ENCODE peak calls at places on chromosomes 7 and 10, in ten cellular contexts. B is uterus, K is psoas muscle, G is left lung, T is GM23248, U is prostate gland, L is tibial artery, W is fibroblast of the aortic adventitia, H is AG04450, N is sigmoid colon. D is an unnamed sample.

GRCh38 chr7:70681111-70681846 is 450.7 kb upstream of the GALNT17 start:
- DNase-seq in B (no peak), K (no peak), G (no peak), T (no peak), U (no peak), L (no peak), W (no peak), H (no peak), N (no peak), D (no peak)

GRCh38 chr10:27605337-27605736 is 101.2 kb downstream of the RAB18 start:
- DNase-seq in B (no peak), K (no peak), G (no peak), T (no peak), U (no peak), L (no peak), W (no peak), H (no peak), N (no peak), D (no peak)

GRCh38 chr10:75284097-75284485 is 48.3 kb upstream of the COMTD1 start:
- DNase-seq in B (no peak), K (no peak), G (no peak), T (no peak), U (no peak), L (no peak), W (no peak), H (no peak), N (no peak), D (no peak)

GRCh38 chr7:117854186-117854585 is 19.1 kb downstream of the CTTNBP2 start:
- DNase-seq in B (no peak), K (no peak), G (no peak), T (no peak), U (no peak), L (no peak), W (no peak), H (no peak), N (no peak), D (no peak)

GRCh38 chr7:138515001-138515528 is 55.0 kb downstream of the TRIM24 start:
- DNase-seq in B (no peak), K (no peak), G (no peak), T (no peak), U (no peak), L (no peak), W (no peak), H (no peak), N (no peak), D (no peak)

GRCh38 chr10:124725791-124726190 is 18.4 kb downstream of the FAM53B start:
- DNase-seq in B (peak), K (no peak), G (peak), T (no peak), U (no peak), L (peak), W (no peak), H (no peak), N (peak), D (no peak)

GRCh38 chr7:38932509-38933168 is 23.6 kb upstream of the VPS41 start:
- DNase-seq in B (peak), K (peak), G (peak), T (peak), U (peak), L (peak), W (peak), H (peak), N (no peak), D (no peak)

GRCh38 chr7:118214051-118214832 is 10.3 kb upstream of the ANKRD7 start:
- DNase-seq in B (peak), K (peak), G (peak), T (peak), U (peak), L (peak), W (peak), H (peak), N (peak), D (peak)

GRCh38 chr10:89307213-89307612 is 5.4 kb downstream of the IFIT2 start:
- DNase-seq in B (no peak), K (no peak), G (no peak), T (no peak), U (no peak), L (no peak), W (peak), H (no peak), N (no peak), D (no peak)

GRCh38 chr7:38054199-38054598 is 123.8 kb upstream of the STARD3NL start:
- DNase-seq in B (no peak), K (no peak), G (no peak), T (no peak), U (no peak), L (no peak), W (peak), H (no peak), N (no peak), D (no peak)

GRCh38 chr10:79938728-79939380 is 10.1 kb downstream of the SFTPD start:
- DNase-seq in B (no peak), K (no peak), G (peak), T (no peak), U (no peak), L (peak), W (no peak), H (no peak), N (peak), D (no peak)
- H3K4me3 ChIP-seq in B (no peak), K (no peak), G (no peak), T (no peak), U (no peak), L (no peak), W (no peak), H (no peak), N (no peak), D (no peak)

DNA sequence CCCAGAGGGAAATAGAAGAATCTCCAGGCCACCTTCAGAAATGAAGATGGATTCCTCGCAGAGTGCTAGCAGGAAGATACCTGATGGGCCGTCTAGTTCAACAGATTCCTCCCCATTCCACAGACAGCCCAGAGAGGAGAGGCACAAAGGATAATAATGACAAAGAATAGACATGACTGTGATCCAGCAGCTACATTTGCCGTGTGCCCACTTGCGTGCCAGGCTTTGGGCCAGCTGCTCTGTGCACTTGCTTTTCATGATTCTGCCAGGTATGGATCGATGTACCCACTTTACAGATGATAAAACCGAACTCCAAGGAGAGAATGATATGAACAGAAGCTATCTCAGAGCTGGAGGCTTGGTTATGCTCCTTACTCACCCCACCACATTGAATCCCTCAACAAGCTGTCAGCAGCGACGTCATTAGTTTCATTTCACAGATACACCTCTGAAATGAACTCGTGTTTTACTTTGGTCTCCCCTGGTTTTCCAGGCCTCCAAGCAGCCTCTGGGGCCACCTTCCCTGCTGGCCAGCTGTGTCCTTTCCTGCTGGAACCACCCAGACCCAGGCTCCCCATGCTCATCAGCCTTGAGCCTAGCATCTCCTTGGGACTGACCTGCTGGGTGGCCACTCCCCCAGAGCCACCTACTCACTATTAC is 11.9 kb upstream of the WDFY4 start:
- DNase-seq in B (no peak), K (no peak), G (no peak), T (no peak), U (no peak), L (no peak), W (no peak), H (no peak), N (no peak), D (no peak)
- H3K4me3 ChIP-seq in B (no peak), K (no peak), G (no peak), T (no peak), U (no peak), L (no peak), W (no peak), H (no peak), N (no peak), D (no peak)

DNA sequence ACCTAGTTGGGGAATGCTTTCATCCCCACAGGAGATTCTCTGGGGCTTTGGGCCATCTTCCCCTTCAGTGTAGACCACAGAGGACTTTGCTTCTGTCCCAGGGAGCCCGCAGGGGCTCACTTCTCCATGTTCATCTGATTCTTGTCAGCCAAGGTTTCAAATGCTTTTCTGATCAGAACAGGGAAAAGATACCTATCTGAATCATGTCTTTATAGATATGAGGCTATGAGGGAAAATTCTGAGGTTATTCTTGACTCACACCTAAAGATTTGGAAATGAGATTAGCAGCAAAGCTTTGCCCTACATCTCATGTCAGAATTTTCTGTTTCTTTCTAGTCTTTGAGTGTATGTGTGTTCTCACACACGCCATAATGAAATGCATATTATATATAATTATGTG is 53.3 kb downstream of the FIGNL1 start:
- DNase-seq in B (no peak), K (no peak), G (no peak), T (no peak), U (no peak), L (no peak), W (no peak), H (no peak), N (no peak), D (no peak)
- H3K4me3 ChIP-seq in B (no peak), K (no peak), G (no peak), T (no peak), U (no peak), L (no peak), W (no peak), H (no peak), N (no peak), D (peak)

DNA sequence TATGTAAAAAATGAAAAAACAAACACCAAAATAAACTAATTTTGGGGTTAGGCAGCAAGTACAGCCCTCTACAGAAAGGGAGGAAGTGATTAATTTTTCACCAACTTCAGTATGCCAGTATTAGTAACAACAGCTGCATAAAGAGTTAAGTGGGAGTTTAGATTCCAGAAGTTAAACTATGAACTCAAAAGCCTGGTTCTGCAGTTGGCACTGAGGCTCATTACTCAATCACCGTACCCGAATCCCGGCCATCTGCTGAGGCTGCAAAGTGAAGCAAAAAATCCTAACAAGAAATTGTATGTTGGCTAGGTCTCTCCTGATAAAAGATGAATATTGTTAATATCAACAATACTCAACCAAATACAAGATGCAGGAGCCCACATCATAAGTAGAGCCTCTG is 4.0 kb downstream of the NUDT5 start:
- DNase-seq in B (no peak), K (no peak), G (no peak), T (peak), U (no peak), L (no peak), W (no peak), H (no peak), N (no peak), D (no peak)
- H3K4me3 ChIP-seq in B (no peak), K (no peak), G (no peak), T (no peak), U (no peak), L (no peak), W (no peak), H (no peak), N (no peak), D (no peak)

GRCh38 chr7:155490697-155491628 is 33.0 kb downstream of the EN2 start:
- DNase-seq in B (peak), K (peak), G (peak), T (peak), U (no peak), L (no peak), W (peak), H (no peak), N (no peak), D (no peak)

GRCh38 chr7:155489158-155489840 is 31.4 kb downstream of the EN2 start:
- DNase-seq in B (no peak), K (no peak), G (peak), T (no peak), U (no peak), L (no peak), W (no peak), H (no peak), N (no peak), D (no peak)

GRCh38 chr7:155491812-155492211 is 33.9 kb downstream of the EN2 start:
- DNase-seq in B (no peak), K (no peak), G (no peak), T (no peak), U (no peak), L (no peak), W (no peak), H (no peak), N (no peak), D (no peak)

GRCh38 chr7:155488483-155489127 is 30.7 kb downstream of the EN2 start:
- DNase-seq in B (no peak), K (no peak), G (peak), T (no peak), U (no peak), L (no peak), W (no peak), H (no peak), N (no peak), D (no peak)

GRCh38 chr7:155489862-155490696 is 32.1 kb downstream of the EN2 start:
- DNase-seq in B (no peak), K (no peak), G (peak), T (peak), U (no peak), L (no peak), W (peak), H (no peak), N (no peak), D (no peak)
- H3K4me3 ChIP-seq in B (peak), K (peak), G (peak), T (peak), U (peak), L (peak), W (peak), H (no peak), N (peak), D (peak)

DNA sequence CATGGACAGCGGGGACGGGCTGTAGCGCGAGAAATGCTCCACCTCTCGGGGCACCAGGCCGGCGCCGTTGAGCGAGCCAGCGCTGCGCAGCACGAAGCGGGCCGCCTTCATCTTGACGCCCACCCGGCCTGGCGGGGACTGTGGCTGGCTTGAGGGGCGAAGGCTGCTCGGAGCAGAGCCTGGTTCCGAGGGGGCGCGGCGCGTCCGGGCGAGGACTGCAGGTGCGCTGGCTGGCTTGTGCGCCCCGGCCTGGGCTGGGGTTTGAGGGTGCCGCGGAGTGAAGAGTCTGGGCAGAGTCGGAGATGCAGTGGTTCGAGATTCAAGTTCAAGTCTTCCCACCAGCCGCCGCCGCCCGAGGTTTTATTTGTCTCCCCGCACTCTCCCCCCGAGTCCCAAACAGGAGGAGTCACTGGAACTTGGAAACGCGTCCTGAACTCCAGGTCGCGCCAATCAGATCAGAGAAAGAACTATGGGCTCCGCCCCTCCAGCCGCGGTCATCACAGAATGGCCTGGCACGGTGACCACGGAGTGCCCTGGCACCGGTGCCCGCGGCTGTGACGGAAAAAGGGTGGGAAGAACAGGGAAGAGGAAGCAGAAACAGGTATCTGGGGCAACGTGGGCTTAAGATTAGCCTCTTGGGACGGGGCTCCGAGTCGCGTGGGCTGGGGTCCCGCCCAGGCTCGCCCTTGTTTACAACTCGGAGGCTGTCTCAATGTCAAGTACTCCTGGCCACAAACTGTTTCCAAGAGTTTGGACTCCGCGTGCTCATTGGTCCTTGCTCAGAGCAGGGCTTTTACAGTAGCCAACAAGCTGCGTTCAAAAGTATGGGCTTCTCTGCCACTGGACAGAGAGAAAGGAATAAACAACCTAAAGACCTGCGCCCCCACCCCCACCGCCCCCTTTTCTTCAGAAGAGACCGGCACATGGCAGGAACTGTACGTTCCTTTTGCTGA is at the start of gene PDK4:
- DNase-seq in B (peak), K (peak), G (peak), T (peak), U (peak), L (peak), W (peak), H (no peak), N (peak), D (no peak)
- H3K4me3 ChIP-seq in B (peak), K (peak), G (peak), T (peak), U (peak), L (peak), W (peak), H (peak), N (peak), D (no peak)

GRCh38 chr7:53218730-53219504 is 183.5 kb downstream of the POM121L12 start:
- DNase-seq in B (no peak), K (no peak), G (no peak), T (no peak), U (no peak), L (no peak), W (no peak), H (no peak), N (no peak), D (no peak)
- H3K4me3 ChIP-seq in B (peak), K (peak), G (no peak), T (no peak), U (peak), L (peak), W (no peak), H (no peak), N (peak), D (no peak)

DNA sequence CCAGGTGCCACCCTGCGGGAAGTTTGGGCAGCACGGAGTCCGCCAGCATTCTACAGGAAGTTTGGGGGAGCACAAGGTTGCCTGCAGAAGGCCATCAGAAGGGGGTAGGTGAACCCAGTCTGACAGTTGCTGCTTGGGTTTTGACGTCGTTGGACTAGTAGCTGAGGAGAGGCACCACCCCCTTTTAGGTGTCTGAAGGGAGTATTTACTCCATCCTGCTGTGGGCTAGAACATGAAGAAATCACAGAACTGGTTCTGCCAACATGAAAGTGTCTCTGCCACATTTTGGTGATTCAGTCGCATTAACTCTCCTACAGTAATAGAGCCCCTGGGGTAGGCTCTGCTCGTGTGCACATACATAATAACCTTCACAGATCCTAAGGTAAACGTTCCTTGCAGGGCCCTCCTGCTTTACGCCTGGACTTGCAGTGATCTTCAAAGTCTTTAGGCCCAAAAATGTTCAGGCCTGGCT is 852 bp upstream of the TRIL start:
- DNase-seq in B (no peak), K (no peak), G (no peak), T (no peak), U (peak), L (no peak), W (no peak), H (no peak), N (no peak), D (no peak)
- H3K4me3 ChIP-seq in B (peak), K (peak), G (peak), T (peak), U (peak), L (no peak), W (no peak), H (peak), N (no peak), D (no peak)

GRCh38 chr10:94405406-94405805 is 3.1 kb downstream of the TBC1D12 start:
- DNase-seq in B (no peak), K (no peak), G (no peak), T (no peak), U (no peak), L (no peak), W (no peak), H (no peak), N (no peak), D (no peak)

GRCh38 chr10:94412439-94412838 is 10.1 kb downstream of the TBC1D12 start:
- DNase-seq in B (no peak), K (no peak), G (no peak), T (peak), U (no peak), L (no peak), W (peak), H (peak), N (no peak), D (no peak)

GRCh38 chr10:94407668-94408067 is 5.3 kb downstream of the TBC1D12 start:
- DNase-seq in B (no peak), K (no peak), G (no peak), T (no peak), U (no peak), L (no peak), W (no peak), H (no peak), N (no peak), D (no peak)

GRCh38 chr10:94411304-94411703 is 9.0 kb downstream of the TBC1D12 start:
- DNase-seq in B (no peak), K (no peak), G (no peak), T (no peak), U (no peak), L (no peak), W (no peak), H (no peak), N (no peak), D (no peak)

DNA sequence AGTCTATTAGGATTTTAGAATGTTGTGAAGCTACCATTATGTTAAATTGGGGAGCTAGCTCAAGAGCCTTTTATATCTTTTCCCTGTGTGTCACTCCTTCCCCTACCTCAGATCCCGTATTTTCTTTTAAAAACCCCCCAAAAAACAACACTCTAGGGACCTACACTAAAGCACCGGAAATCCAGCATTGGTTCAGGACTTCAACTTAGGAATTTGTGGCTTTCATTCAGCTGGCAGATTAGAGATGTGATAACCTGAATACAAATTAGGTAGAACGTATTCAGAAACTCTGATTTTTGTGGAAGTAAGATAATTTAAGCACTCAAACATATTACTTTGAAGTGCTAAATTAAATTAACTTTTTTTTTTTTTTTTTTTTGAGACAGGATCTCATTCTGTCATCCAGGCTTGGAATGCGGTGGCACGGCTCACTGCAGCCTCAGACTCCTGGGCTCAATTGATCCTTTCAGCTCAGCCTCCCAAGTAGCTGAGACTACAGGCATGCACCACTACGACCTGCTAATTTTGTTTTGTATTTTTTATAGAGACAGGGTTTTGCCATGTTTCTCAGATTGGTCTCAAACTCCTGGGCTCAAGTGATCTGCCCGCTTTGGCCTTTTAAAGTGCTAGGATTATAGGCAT is 6.8 kb downstream of the TBC1D12 start:
- DNase-seq in B (no peak), K (no peak), G (no peak), T (no peak), U (no peak), L (no peak), W (no peak), H (no peak), N (no peak), D (no peak)
- H3K4me3 ChIP-seq in B (no peak), K (no peak), G (no peak), T (no peak), U (no peak), L (no peak), W (no peak), H (no peak), N (no peak), D (no peak)